ENCODE peak calls at places on chromosome 12, in ten cellular contexts. D is A549; M is CD8-positive, alpha-beta T cell; J is fibroblast of lung; Z is GM06990; R is thoracic aorta; P is GM23338; S is uterus; I is esophagus squamous epithelium; E is cardiac fibroblast. F is an unnamed sample.

GRCh38 chr12:87866602-87867292 is 162.5 kb downstream of the C12orf50 start:
- DNase-seq in M (no peak), E (peak; percentile 25), D (no peak), Z (no peak), S (no peak), I (no peak), R (no peak), J (peak; percentile 38), P (peak; percentile 25), F (peak; percentile 51)

GRCh38 chr12:95820096-95820703 is 29.6 kb upstream of the NTN4 start:
- DNase-seq in R (no peak), D (peak; percentile 72), I (no peak), J (peak; percentile 68), P (peak; percentile 64), Z (no peak), S (no peak), E (peak; percentile 68), M (no peak), F (peak; percentile 66)

GRCh38 chr12:48021485-48022179 is 17.4 kb upstream of the COL2A1 start:
- DNase-seq in S (no peak), M (no peak), R (no peak), Z (no peak), J (no peak), E (no peak), D (no peak), P (peak; percentile 94), I (no peak), F (no peak)

GRCh38 chr12:111434680-111435338 is 29.1 kb downstream of the SH2B3 start:
- DNase-seq in J (peak; percentile 63), I (no peak), P (peak; percentile 41), Z (peak; percentile 83), D (no peak), E (peak; percentile 73), M (peak; percentile 86), R (no peak), S (peak; percentile 75), F (peak; percentile 77)

GRCh38 chr12:111692575-111693210 is 6.8 kb downstream of the ACAD10 start:
- DNase-seq in R (no peak), P (peak; percentile 71), E (peak; percentile 20), D (peak; percentile 68), I (no peak), M (no peak), J (no peak), S (no peak), Z (no peak), F (peak; percentile 45)

GRCh38 chr12:78236264-78236663 is 405.6 kb downstream of the NAV3 start:
- DNase-seq in I (no peak), D (no peak), Z (no peak), P (no peak), J (no peak), R (no peak), M (no peak), E (no peak), S (no peak), F (no peak)

GRCh38 chr12:94059394-94060368 is 88.7 kb upstream of the PLXNC1 start:
- DNase-seq in M (no peak), Z (no peak), S (no peak), P (no peak), D (no peak), R (no peak), E (no peak), I (no peak), J (no peak), F (no peak)

GRCh38 chr12:116161588-116161987 is 115.9 kb downstream of the MED13L start:
- DNase-seq in M (no peak), E (peak; percentile 45), J (peak; percentile 82), P (no peak), I (no peak), Z (no peak), D (no peak), R (no peak), S (no peak), F (peak; percentile 78)

GRCh38 chr12:83700858-83701257 is 1014.2 kb downstream of the TMTC2 start:
- DNase-seq in D (no peak), E (no peak), M (no peak), R (no peak), S (no peak), Z (no peak), I (no peak), P (no peak), J (peak; percentile 23), F (peak; percentile 37)

GRCh38 chr12:108592033-108592909 is 5.6 kb downstream of the TMEM119 start:
- DNase-seq in J (no peak), P (no peak), D (no peak), M (no peak), I (no peak), E (no peak), S (no peak), Z (no peak), R (no peak), F (no peak)

GRCh38 chr12:108595711-108596647 is 1.9 kb downstream of the TMEM119 start:
- DNase-seq in R (no peak), E (no peak), S (no peak), M (no peak), I (no peak), J (no peak), Z (no peak), D (no peak), P (no peak), F (no peak)

GRCh38 chr12:108594960-108595710 is 2.7 kb downstream of the TMEM119 start:
- DNase-seq in J (no peak), R (no peak), P (no peak), I (no peak), M (no peak), D (no peak), E (no peak), S (no peak), Z (no peak), F (no peak)

GRCh38 chr12:108596854-108597558 is 878 bp downstream of the TMEM119 start:
- DNase-seq in M (no peak), S (no peak), Z (no peak), D (no peak), J (no peak), P (no peak), R (no peak), E (no peak), I (no peak), F (no peak)

GRCh38 chr12:108594323-108594903 is 3.5 kb downstream of the TMEM119 start:
- DNase-seq in M (no peak), P (no peak), R (no peak), E (no peak), Z (no peak), I (no peak), D (no peak), S (no peak), J (no peak), F (no peak)
- H3K4me3 ChIP-seq in M (no peak overlapping the region), P (no peak overlapping the region), R (no peak overlapping the region), E (no peak overlapping the region), Z (no peak overlapping the region), I (no peak overlapping the region), D (no peak overlapping the region), S (no peak overlapping the region), J (no peak overlapping the region), F (no peak overlapping the region)

GRCh38 chr12:119988440-119988787 is 622 bp upstream of the BICDL1 start:
- DNase-seq in I (no peak), D (peak; percentile 59), S (no peak), Z (no peak), M (no peak), J (peak; percentile 39), E (peak; percentile 21), R (no peak), P (no peak), F (peak; percentile 67)
- TF ChIP-seq CTCF in I (no peak), D (peak; percentile 44), S (no peak), Z (peak; percentile 46), M (no peak), J (peak; percentile 20), E (peak; percentile 16), R (no peak), P (no peak), F (peak; percentile 35)

GRCh38 chr12:112906712-112907414 is at the start of gene OAS1:
- DNase-seq in M (no peak), R (no peak), P (no peak), I (no peak), Z (peak; percentile 48), S (peak; percentile 19), D (peak; percentile 63), E (peak; percentile 81), J (peak; percentile 20), F (peak; percentile 35)

GRCh38 chr12:112908548-112908947 is 1.8 kb downstream of the OAS1 start:
- DNase-seq in Z (no peak), S (no peak), R (no peak), E (no peak), I (no peak), M (no peak), D (no peak), J (no peak), P (no peak), F (no peak)

GRCh38 chr12:112905451-112906089 is 1.2 kb upstream of the OAS1 start:
- DNase-seq in I (no peak), E (peak; percentile 16), M (no peak), Z (no peak), R (no peak), S (no peak), D (no peak), J (no peak), P (no peak), F (no peak)

GRCh38 chr12:112909693-112910092 is 2.9 kb downstream of the OAS1 start:
- DNase-seq in P (no peak), Z (no peak), R (no peak), I (no peak), M (no peak), S (no peak), E (no peak), J (no peak), D (no peak), F (no peak)

GRCh38 chr12:112907415-112908157 is 824 bp downstream of the OAS1 start:
- DNase-seq in S (no peak), R (no peak), E (no peak), P (no peak), Z (peak; percentile 50), I (no peak), M (no peak), J (no peak), D (no peak), F (no peak)
- H3K4me3 ChIP-seq in S (peak overlapping the region; percentile 39), R (peak overlapping the region; percentile 66), E (no peak overlapping the region), P (no peak overlapping the region), Z (peak overlapping the region; percentile 76), I (peak overlapping the region; percentile 73), M (peak overlapping the region; percentile 72), J (no peak overlapping the region), D (peak overlapping the region; percentile 38), F (no peak overlapping the region)

GRCh38 chr12:106239951-106240335 is 7.9 kb downstream of the CKAP4 start:
- DNase-seq in M (no peak), J (no peak), Z (no peak), S (no peak), E (no peak), D (no peak), I (no peak), R (no peak), P (no peak), F (no peak)

GRCh38 chr12:106240821-106241220 is 7.0 kb downstream of the CKAP4 start:
- DNase-seq in P (no peak), R (no peak), M (no peak), Z (no peak), I (no peak), S (no peak), E (no peak), J (no peak), D (no peak), F (no peak)

GRCh38 chr12:106235770-106236169 is 12.1 kb downstream of the CKAP4 start:
- DNase-seq in S (no peak), D (no peak), M (no peak), I (no peak), Z (no peak), R (no peak), E (no peak), P (no peak), J (no peak), F (no peak)

GRCh38 chr12:106239241-106239950 is 8.4 kb downstream of the CKAP4 start:
- DNase-seq in P (no peak), J (no peak), R (no peak), E (no peak), S (no peak), I (no peak), M (no peak), Z (no peak), D (no peak), F (no peak)

GRCh38 chr12:106238146-106238545 is 9.7 kb downstream of the CKAP4 start:
- DNase-seq in S (no peak), I (no peak), D (no peak), E (peak; percentile 27), P (no peak), M (no peak), Z (no peak), J (no peak), R (no peak), F (no peak)
- TF ChIP-seq CTCF in S (no peak), I (no peak), D (no peak), E (no peak), P (no peak), M (no peak), Z (no peak), J (no peak), R (no peak), F (no peak)